ENCODE peak calls at places on chromosomes 1 and 21, in four cellular contexts. V is T-cell, H is iPS DF 19.7, U is amygdala. Z is an unnamed sample.

GRCh38 chr1:48859429-48859828 is 82.7 kb upstream of the BEND5 start:
- DNase-seq in V (no peak), H (no peak), U (no peak), Z (no peak)

GRCh38 chr1:23530089-23530749 is 814 bp downstream of the E2F2 start:
- DNase-seq in V (no peak), H (no peak), U (no peak), Z (peak)

GRCh38 chr1:194118086-194118485 is 931.7 kb upstream of the B3GALT2 start:
- DNase-seq in V (no peak), H (no peak), U (no peak), Z (no peak)

GRCh38 chr1:8939362-8939995 is 6.2 kb upstream of the CA6 start:
- DNase-seq in V (no peak), H (no peak), U (no peak), Z (no peak)

GRCh38 chr1:175620380-175620779 is 123.0 kb downstream of the TNR start:
- DNase-seq in V (no peak), H (no peak), U (no peak), Z (no peak)

GRCh38 chr1:26478159-26478558 is 5.9 kb downstream of the HMGN2 start:
- DNase-seq in V (no peak), H (no peak), U (no peak), Z (no peak)

GRCh38 chr1:18978706-18979105 is 22.2 kb upstream of the IFFO2 start:
- DNase-seq in V (no peak), H (no peak), U (no peak), Z (no peak)

GRCh38 chr1:78095618-78096416 is 50.1 kb downstream of the GIPC2 start:
- DNase-seq in V (no peak), H (no peak), U (no peak), Z (no peak)

GRCh38 chr1:54996869-54997710 is 1.6 kb upstream of the BSND start:
- DNase-seq in V (no peak), H (no peak), U (no peak), Z (no peak)

GRCh38 chr21:37276377-37276776 is 9.2 kb upstream of the VPS26C start:
- DNase-seq in V (no peak), H (no peak), U (no peak), Z (no peak)

GRCh38 chr1:2239384-2239985 is 11.4 kb downstream of the SKI start:
- DNase-seq in V (no peak), H (no peak), U (no peak), Z (no peak)

GRCh38 chr1:8154621-8155052 is 128.5 kb upstream of the ERRFI1 start:
- DNase-seq in V (no peak), H (no peak), U (no peak), Z (no peak)